ENCODE peak calls at places on chromosomes 1 and 21, in ten cellular contexts. One of them, this sample, is unnamed. For H3K9me3, the result is how much of the 10 kb centered on the place peaks cover.

GRCh38 chr21:44815225-44815624 is 2.6 kb downstream of the SUMO3 start:
- DNase-seq in AG04450: no peak
- DNase-seq in left lung: no peak
- DNase-seq in A549: no peak
- DNase-seq in fibroblast of lung: no peak
- DNase-seq in esophagus muscularis mucosa: no peak
- DNase-seq in T-helper 17 cell: no peak
- DNase-seq in NT2/D1: no peak
- DNase-seq in keratinocyte: no peak
- DNase-seq in SK-N-SH: no peak
- DNase-seq in this sample: no peak

GRCh38 chr21:46000731-46001641 is 19.4 kb downstream of the COL6A1 start:
- DNase-seq in AG04450: no peak
- DNase-seq in left lung: peak
- DNase-seq in A549: no peak
- DNase-seq in fibroblast of lung: no peak
- DNase-seq in esophagus muscularis mucosa: no peak
- DNase-seq in T-helper 17 cell: no peak
- DNase-seq in NT2/D1: no peak
- DNase-seq in keratinocyte: no peak
- DNase-seq in SK-N-SH: no peak
- DNase-seq in this sample: peak

GRCh38 chr1:7752512-7753417 is 18.3 kb upstream of the VAMP3 start:
- DNase-seq in AG04450: peak
- DNase-seq in left lung: no peak
- DNase-seq in A549: peak
- DNase-seq in fibroblast of lung: peak
- DNase-seq in esophagus muscularis mucosa: no peak
- DNase-seq in T-helper 17 cell: peak
- DNase-seq in NT2/D1: no peak
- DNase-seq in keratinocyte: no peak
- DNase-seq in SK-N-SH: peak
- DNase-seq in this sample: peak

GRCh38 chr1:47431534-47431933 is 6.3 kb upstream of the FOXD2 start:
- DNase-seq in AG04450: no peak
- DNase-seq in left lung: no peak
- DNase-seq in A549: no peak
- DNase-seq in fibroblast of lung: peak
- DNase-seq in esophagus muscularis mucosa: no peak
- DNase-seq in T-helper 17 cell: no peak
- DNase-seq in NT2/D1: no peak
- DNase-seq in keratinocyte: no peak
- DNase-seq in SK-N-SH: no peak
- DNase-seq in this sample: no peak

GRCh38 chr1:22609291-22609690 is 27.1 kb upstream of the C1QA start:
- DNase-seq in AG04450: no peak
- DNase-seq in left lung: no peak
- DNase-seq in A549: no peak
- DNase-seq in fibroblast of lung: no peak
- DNase-seq in esophagus muscularis mucosa: no peak
- DNase-seq in T-helper 17 cell: no peak
- DNase-seq in NT2/D1: no peak
- DNase-seq in keratinocyte: no peak
- DNase-seq in SK-N-SH: no peak
- DNase-seq in this sample: no peak

GRCh38 chr1:205780335-205780734 is 5.1 kb upstream of the RAB29 start:
- DNase-seq in AG04450: no peak
- DNase-seq in left lung: no peak
- DNase-seq in A549: no peak
- DNase-seq in fibroblast of lung: no peak
- DNase-seq in esophagus muscularis mucosa: no peak
- DNase-seq in T-helper 17 cell: no peak
- DNase-seq in NT2/D1: no peak
- DNase-seq in keratinocyte: no peak
- DNase-seq in SK-N-SH: no peak
- DNase-seq in this sample: no peak

GRCh38 chr1:169119405-169119804 is 12.9 kb downstream of the ATP1B1 start:
- DNase-seq in AG04450: no peak
- DNase-seq in left lung: no peak
- DNase-seq in A549: peak
- DNase-seq in fibroblast of lung: no peak
- DNase-seq in esophagus muscularis mucosa: no peak
- DNase-seq in T-helper 17 cell: no peak
- DNase-seq in NT2/D1: no peak
- DNase-seq in keratinocyte: peak
- DNase-seq in SK-N-SH: no peak
- DNase-seq in this sample: no peak

GRCh38 chr1:75964760-75965408 is 32.7 kb upstream of the ASB17 start:
- DNase-seq in AG04450: no peak
- DNase-seq in left lung: no peak
- DNase-seq in A549: peak
- DNase-seq in fibroblast of lung: peak
- DNase-seq in esophagus muscularis mucosa: no peak
- DNase-seq in T-helper 17 cell: no peak
- DNase-seq in NT2/D1: no peak
- DNase-seq in keratinocyte: no peak
- DNase-seq in SK-N-SH: no peak
- DNase-seq in this sample: no peak

GRCh38 chr1:199242162-199242561 is 603.3 kb downstream of the PTPRC start:
- DNase-seq in AG04450: no peak
- DNase-seq in left lung: no peak
- DNase-seq in A549: no peak
- DNase-seq in fibroblast of lung: no peak
- DNase-seq in esophagus muscularis mucosa: no peak
- DNase-seq in T-helper 17 cell: no peak
- DNase-seq in NT2/D1: no peak
- DNase-seq in keratinocyte: no peak
- DNase-seq in SK-N-SH: no peak
- DNase-seq in this sample: no peak

GRCh38 chr1:47262787-47263413 is 30.9 kb upstream of the TAL1 start:
- DNase-seq in AG04450: no peak
- DNase-seq in left lung: no peak
- DNase-seq in A549: peak
- DNase-seq in fibroblast of lung: peak
- DNase-seq in esophagus muscularis mucosa: no peak
- DNase-seq in T-helper 17 cell: no peak
- DNase-seq in NT2/D1: peak
- DNase-seq in keratinocyte: no peak
- DNase-seq in SK-N-SH: peak
- DNase-seq in this sample: peak

GRCh38 chr1:41618066-41618825 is 133.8 kb upstream of the EDN2 start:
- DNase-seq in AG04450: no peak
- DNase-seq in left lung: peak
- DNase-seq in A549: no peak
- DNase-seq in fibroblast of lung: peak
- DNase-seq in esophagus muscularis mucosa: peak
- DNase-seq in T-helper 17 cell: no peak
- DNase-seq in NT2/D1: no peak
- DNase-seq in keratinocyte: no peak
- DNase-seq in SK-N-SH: no peak
- DNase-seq in this sample: no peak

GRCh38 chr1:30058966-30059365 is 664.4 kb downstream of the MATN1 start:
- DNase-seq in AG04450: peak
- DNase-seq in left lung: no peak
- DNase-seq in A549: peak
- DNase-seq in fibroblast of lung: peak
- DNase-seq in esophagus muscularis mucosa: no peak
- DNase-seq in T-helper 17 cell: no peak
- DNase-seq in NT2/D1: no peak
- DNase-seq in keratinocyte: peak
- DNase-seq in SK-N-SH: no peak
- DNase-seq in this sample: no peak

DNA sequence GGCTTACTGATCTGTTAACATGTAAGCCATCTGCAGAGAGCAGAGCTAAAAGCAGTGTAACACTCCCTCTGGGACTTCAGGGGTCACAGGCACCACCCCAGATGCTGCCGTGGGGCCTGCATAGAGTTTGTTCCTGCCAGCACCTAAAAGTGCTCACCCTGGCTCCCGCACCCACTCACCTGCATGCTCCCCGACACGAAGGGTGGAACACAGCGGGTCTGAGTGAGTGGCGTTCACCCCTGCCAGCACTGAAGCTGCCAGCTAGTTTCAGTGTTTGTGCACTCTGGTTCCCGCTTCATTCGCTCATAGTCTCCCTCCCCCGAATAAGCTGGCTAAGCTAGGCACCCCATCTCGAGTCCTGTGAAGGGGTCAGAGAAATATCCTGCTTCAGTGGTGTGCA is 1681.0 kb downstream of the NCAM2 start:
- DNase-seq in AG04450: no peak
- DNase-seq in left lung: peak
- DNase-seq in A549: no peak
- DNase-seq in fibroblast of lung: no peak
- DNase-seq in esophagus muscularis mucosa: no peak
- DNase-seq in T-helper 17 cell: no peak
- DNase-seq in NT2/D1: no peak
- DNase-seq in keratinocyte: no peak
- DNase-seq in SK-N-SH: no peak
- DNase-seq in this sample: no peak
- H3K9me3 ChIP-seq in AG04450: under half
- H3K9me3 ChIP-seq in left lung: under half
- H3K9me3 ChIP-seq in A549: under half
- H3K9me3 ChIP-seq in fibroblast of lung: under half
- H3K9me3 ChIP-seq in esophagus muscularis mucosa: under half
- H3K9me3 ChIP-seq in T-helper 17 cell: under half
- H3K9me3 ChIP-seq in NT2/D1: under half
- H3K9me3 ChIP-seq in keratinocyte: under half
- H3K9me3 ChIP-seq in SK-N-SH: under half
- H3K9me3 ChIP-seq in this sample: under half

GRCh38 chr1:227707807-227708206 is 27.3 kb downstream of the JMJD4 start:
- DNase-seq in AG04450: no peak
- DNase-seq in left lung: no peak
- DNase-seq in A549: no peak
- DNase-seq in fibroblast of lung: no peak
- DNase-seq in esophagus muscularis mucosa: no peak
- DNase-seq in T-helper 17 cell: no peak
- DNase-seq in NT2/D1: no peak
- DNase-seq in keratinocyte: no peak
- DNase-seq in SK-N-SH: no peak
- DNase-seq in this sample: no peak
- H3K9me3 ChIP-seq in AG04450: under half
- H3K9me3 ChIP-seq in left lung: under half
- H3K9me3 ChIP-seq in A549: under half
- H3K9me3 ChIP-seq in fibroblast of lung: under half
- H3K9me3 ChIP-seq in esophagus muscularis mucosa: under half
- H3K9me3 ChIP-seq in T-helper 17 cell: under half
- H3K9me3 ChIP-seq in NT2/D1: under half
- H3K9me3 ChIP-seq in keratinocyte: under half
- H3K9me3 ChIP-seq in SK-N-SH: under half
- H3K9me3 ChIP-seq in this sample: under half

DNA sequence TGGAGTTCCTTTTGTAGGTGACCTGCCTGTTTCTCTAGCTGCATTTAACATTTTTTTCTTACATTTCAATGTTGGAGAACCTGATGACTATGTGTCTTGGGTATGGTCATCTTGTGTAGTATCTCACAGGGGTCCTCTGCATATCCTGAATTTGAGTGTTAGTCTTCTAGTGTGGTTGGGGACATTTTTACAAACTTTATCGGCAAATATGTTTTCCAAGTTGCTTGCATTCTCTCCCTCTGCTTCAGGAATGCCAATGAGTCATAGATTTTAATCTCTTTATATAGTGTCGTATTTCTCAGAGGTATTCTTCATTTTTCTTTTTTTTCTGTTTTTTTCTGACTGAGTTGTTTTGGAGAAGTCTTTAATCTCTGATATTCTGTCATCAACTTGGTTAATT is 684.0 kb downstream of the NCAM2 start:
- DNase-seq in AG04450: no peak
- DNase-seq in left lung: no peak
- DNase-seq in A549: no peak
- DNase-seq in fibroblast of lung: peak
- DNase-seq in esophagus muscularis mucosa: no peak
- DNase-seq in T-helper 17 cell: no peak
- DNase-seq in NT2/D1: no peak
- DNase-seq in keratinocyte: no peak
- DNase-seq in SK-N-SH: no peak
- DNase-seq in this sample: no peak
- H3K9me3 ChIP-seq in AG04450: under half
- H3K9me3 ChIP-seq in left lung: under half
- H3K9me3 ChIP-seq in A549: under half
- H3K9me3 ChIP-seq in fibroblast of lung: under half
- H3K9me3 ChIP-seq in esophagus muscularis mucosa: under half
- H3K9me3 ChIP-seq in T-helper 17 cell: under half
- H3K9me3 ChIP-seq in NT2/D1: under half
- H3K9me3 ChIP-seq in keratinocyte: under half
- H3K9me3 ChIP-seq in SK-N-SH: under half
- H3K9me3 ChIP-seq in this sample: under half

GRCh38 chr1:247147781-247148180 is 24.0 kb downstream of the ZNF124 start:
- DNase-seq in AG04450: no peak
- DNase-seq in left lung: no peak
- DNase-seq in A549: no peak
- DNase-seq in fibroblast of lung: no peak
- DNase-seq in esophagus muscularis mucosa: no peak
- DNase-seq in T-helper 17 cell: no peak
- DNase-seq in NT2/D1: no peak
- DNase-seq in keratinocyte: no peak
- DNase-seq in SK-N-SH: no peak
- DNase-seq in this sample: no peak

GRCh38 chr1:247146671-247147070 is 25.1 kb downstream of the ZNF124 start:
- DNase-seq in AG04450: no peak
- DNase-seq in left lung: no peak
- DNase-seq in A549: no peak
- DNase-seq in fibroblast of lung: no peak
- DNase-seq in esophagus muscularis mucosa: no peak
- DNase-seq in T-helper 17 cell: no peak
- DNase-seq in NT2/D1: peak
- DNase-seq in keratinocyte: no peak
- DNase-seq in SK-N-SH: peak
- DNase-seq in this sample: no peak

DNA sequence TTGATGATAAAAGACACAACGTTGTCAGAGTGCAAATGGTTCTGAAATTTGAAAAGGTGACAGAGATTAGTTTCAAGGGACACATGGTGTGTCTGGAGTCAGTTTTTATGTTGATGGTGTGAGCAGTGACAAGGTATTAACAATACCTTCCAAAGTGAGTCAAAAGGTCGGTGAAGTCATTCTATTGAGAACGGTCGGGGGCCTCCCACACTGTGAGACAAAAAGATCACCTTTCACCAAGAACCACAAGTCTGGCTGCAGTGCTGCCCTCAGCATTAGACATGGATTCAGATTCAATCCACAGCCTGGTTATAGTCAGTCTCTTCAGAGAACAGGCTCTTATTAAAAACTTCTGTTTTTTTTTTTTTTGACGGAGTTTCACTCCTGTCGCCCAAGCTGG is 26.5 kb downstream of the ZNF124 start:
- DNase-seq in AG04450: no peak
- DNase-seq in left lung: no peak
- DNase-seq in A549: no peak
- DNase-seq in fibroblast of lung: no peak
- DNase-seq in esophagus muscularis mucosa: no peak
- DNase-seq in T-helper 17 cell: no peak
- DNase-seq in NT2/D1: no peak
- DNase-seq in keratinocyte: no peak
- DNase-seq in SK-N-SH: no peak
- DNase-seq in this sample: no peak
- H3K9me3 ChIP-seq in AG04450: half or more
- H3K9me3 ChIP-seq in left lung: under half
- H3K9me3 ChIP-seq in A549: half or more
- H3K9me3 ChIP-seq in fibroblast of lung: under half
- H3K9me3 ChIP-seq in esophagus muscularis mucosa: half or more
- H3K9me3 ChIP-seq in T-helper 17 cell: under half
- H3K9me3 ChIP-seq in NT2/D1: half or more
- H3K9me3 ChIP-seq in keratinocyte: under half
- H3K9me3 ChIP-seq in SK-N-SH: under half
- H3K9me3 ChIP-seq in this sample: half or more